ENCODE peak calls at places on chromosomes 13 and 19, in five cellular contexts. One of them, this sample, is unnamed.

GRCh38 chr19:35040826-35041547 is 534 bp upstream of the HPN start:
- DNase-seq in AG04450: no peak
- DNase-seq in HepG2: peak
- DNase-seq in A549: no peak
- DNase-seq in right lobe of liver: peak
- DNase-seq in this sample: no peak

GRCh38 chr13:99722931-99723330 is 221.7 kb downstream of the TM9SF2 start:
- DNase-seq in right lobe of liver: no peak
- DNase-seq in AG04450: no peak
- DNase-seq in HepG2: no peak
- DNase-seq in A549: no peak
- DNase-seq in this sample: no peak

GRCh38 chr19:34867631-34868030 is 59.1 kb upstream of the ZNF30 start:
- DNase-seq in right lobe of liver: no peak
- DNase-seq in A549: no peak
- DNase-seq in HepG2: no peak
- DNase-seq in AG04450: no peak
- DNase-seq in this sample: no peak

GRCh38 chr13:98979012-98979411 is 1.1 kb upstream of the DOCK9 start:
- DNase-seq in AG04450: no peak
- DNase-seq in HepG2: no peak
- DNase-seq in A549: no peak
- DNase-seq in right lobe of liver: no peak
- DNase-seq in this sample: no peak

GRCh38 chr19:36113895-36114762 is 546 bp downstream of the POLR2I start:
- DNase-seq in AG04450: no peak
- DNase-seq in A549: peak
- DNase-seq in right lobe of liver: no peak
- DNase-seq in HepG2: no peak
- DNase-seq in this sample: peak

GRCh38 chr13:20057963-20058362 is 99.4 kb downstream of the ZMYM2 start:
- DNase-seq in HepG2: no peak
- DNase-seq in AG04450: no peak
- DNase-seq in right lobe of liver: no peak
- DNase-seq in A549: no peak
- DNase-seq in this sample: no peak

GRCh38 chr13:77522444-77522843 is 13.1 kb upstream of the SCEL start:
- DNase-seq in AG04450: no peak
- DNase-seq in A549: no peak
- DNase-seq in right lobe of liver: no peak
- DNase-seq in HepG2: no peak
- DNase-seq in this sample: no peak

GRCh38 chr13:73922728-73923393 is 211.3 kb downstream of the KLF12 start:
- DNase-seq in HepG2: no peak
- DNase-seq in A549: no peak
- DNase-seq in right lobe of liver: no peak
- DNase-seq in AG04450: no peak
- DNase-seq in this sample: no peak

GRCh38 chr13:108943842-108944241 is 314.4 kb downstream of the MYO16 start:
- DNase-seq in A549: no peak
- DNase-seq in AG04450: no peak
- DNase-seq in HepG2: no peak
- DNase-seq in right lobe of liver: no peak
- DNase-seq in this sample: no peak

GRCh38 chr13:87524775-87525174 is 146.4 kb upstream of the SLITRK5 start:
- DNase-seq in HepG2: no peak
- DNase-seq in right lobe of liver: no peak
- DNase-seq in A549: no peak
- DNase-seq in AG04450: no peak
- DNase-seq in this sample: no peak

GRCh38 chr13:97844151-97844550 is 109.3 kb upstream of the IPO5 start:
- DNase-seq in AG04450: no peak
- DNase-seq in HepG2: no peak
- DNase-seq in right lobe of liver: no peak
- DNase-seq in A549: no peak
- DNase-seq in this sample: no peak

GRCh38 chr13:40518481-40518882 is 148.0 kb downstream of the FOXO1 start:
- DNase-seq in A549: no peak
- DNase-seq in AG04450: no peak
- DNase-seq in right lobe of liver: no peak
- DNase-seq in HepG2: no peak
- DNase-seq in this sample: no peak

GRCh38 chr13:92743992-92744391 is 482.6 kb upstream of the GPC6 start:
- DNase-seq in A549: no peak
- DNase-seq in right lobe of liver: no peak
- DNase-seq in AG04450: no peak
- DNase-seq in HepG2: no peak
- DNase-seq in this sample: no peak

GRCh38 chr13:65594255-65594654 is 1635.9 kb downstream of the PCDH9 start:
- DNase-seq in AG04450: peak
- DNase-seq in HepG2: no peak
- DNase-seq in A549: no peak
- DNase-seq in right lobe of liver: no peak
- DNase-seq in this sample: no peak

GRCh38 chr19:570315-570714 is 2.1 kb upstream of the BSG start:
- DNase-seq in AG04450: no peak
- DNase-seq in HepG2: no peak
- DNase-seq in A549: no peak
- DNase-seq in right lobe of liver: no peak
- DNase-seq in this sample: no peak

GRCh38 chr19:11279505-11280236 is 16.3 kb upstream of the TSPAN16 start:
- DNase-seq in A549: no peak
- DNase-seq in HepG2: no peak
- DNase-seq in right lobe of liver: no peak
- DNase-seq in AG04450: no peak
- DNase-seq in this sample: no peak

GRCh38 chr19:883661-884211 is 9.3 kb downstream of the MED16 start:
- DNase-seq in HepG2: no peak
- DNase-seq in AG04450: no peak
- DNase-seq in right lobe of liver: no peak
- DNase-seq in A549: no peak
- DNase-seq in this sample: no peak

GRCh38 chr19:54707932-54708331 is 16.3 kb upstream of the KIR3DL3 start:
- DNase-seq in AG04450: no peak
- DNase-seq in right lobe of liver: no peak
- DNase-seq in A549: no peak
- DNase-seq in HepG2: no peak
- DNase-seq in this sample: no peak

DNA sequence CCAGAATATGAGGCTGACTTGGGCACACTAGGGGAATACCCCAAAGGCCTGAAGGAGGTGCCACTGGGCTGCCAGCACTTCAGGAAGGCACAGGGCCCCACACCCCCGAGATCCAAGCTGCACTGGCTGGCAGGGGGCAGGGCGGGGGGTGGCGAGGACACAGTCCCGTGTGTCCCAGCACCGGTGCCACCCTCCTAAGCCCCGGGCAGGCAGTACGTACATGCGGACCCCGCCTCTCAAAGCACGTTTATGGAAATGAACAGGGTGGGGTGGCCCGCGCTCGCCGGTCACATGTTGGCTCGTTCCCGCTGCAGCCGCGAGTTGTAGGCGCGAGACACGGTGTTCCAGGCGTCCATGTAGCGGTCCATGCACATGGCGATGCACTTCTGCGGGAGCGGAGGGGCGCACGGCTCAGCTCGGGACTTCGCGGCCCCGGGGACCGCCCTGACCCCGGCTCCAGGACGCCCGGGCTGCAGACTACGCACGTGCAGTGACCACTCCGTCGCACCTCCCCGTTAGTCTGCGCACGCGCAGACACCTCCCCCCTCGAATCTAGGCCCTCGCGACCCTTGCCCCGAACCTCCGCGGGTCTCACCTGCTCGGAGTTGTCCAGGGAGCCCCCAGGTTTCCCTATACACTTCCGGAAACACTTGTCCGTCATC is 594 bp downstream of the TIMM13 start:
- DNase-seq in right lobe of liver: peak
- DNase-seq in A549: peak
- DNase-seq in AG04450: no peak
- DNase-seq in HepG2: peak
- DNase-seq in this sample: no peak
- H3K27ac ChIP-seq in right lobe of liver: peak
- H3K27ac ChIP-seq in A549: peak
- H3K27ac ChIP-seq in AG04450: peak
- H3K27ac ChIP-seq in HepG2: peak
- H3K27ac ChIP-seq in this sample: peak

DNA sequence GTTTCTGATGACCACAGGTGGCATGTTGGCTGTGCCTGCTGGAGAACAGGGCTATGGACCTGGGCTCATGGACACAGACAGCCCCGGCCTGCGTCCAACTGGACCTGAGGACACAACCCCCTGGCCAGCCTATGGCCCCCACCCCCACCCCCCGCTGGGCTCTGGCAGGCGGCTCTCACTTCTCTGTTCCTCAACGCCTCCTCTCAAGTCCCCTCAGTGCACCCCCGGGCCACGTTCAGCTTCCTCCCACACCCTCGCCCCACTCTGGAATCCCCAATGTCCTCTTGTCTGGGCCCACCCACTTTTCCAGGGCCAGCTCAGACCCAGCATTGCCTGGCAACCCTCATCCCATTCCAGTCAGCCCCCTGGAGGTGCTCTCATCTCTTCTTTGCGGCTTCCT is 130.2 kb upstream of the SPACA7 start:
- DNase-seq in A549: no peak
- DNase-seq in HepG2: no peak
- DNase-seq in right lobe of liver: no peak
- DNase-seq in AG04450: no peak
- DNase-seq in this sample: peak
- H3K27ac ChIP-seq in A549: no peak
- H3K27ac ChIP-seq in HepG2: no peak
- H3K27ac ChIP-seq in right lobe of liver: no peak
- H3K27ac ChIP-seq in AG04450: no peak
- H3K27ac ChIP-seq in this sample: no peak

GRCh38 chr19:40285353-40286234 is 449 bp upstream of the AKT2 start:
- DNase-seq in HepG2: peak
- DNase-seq in right lobe of liver: peak
- DNase-seq in A549: peak
- DNase-seq in AG04450: peak
- DNase-seq in this sample: peak

GRCh38 chr19:40284251-40284500 is 969 bp downstream of the AKT2 start:
- DNase-seq in right lobe of liver: no peak
- DNase-seq in HepG2: no peak
- DNase-seq in AG04450: no peak
- DNase-seq in A549: no peak
- DNase-seq in this sample: no peak

GRCh38 chr19:40284501-40285352 is at the start of gene AKT2:
- DNase-seq in HepG2: no peak
- DNase-seq in A549: no peak
- DNase-seq in right lobe of liver: no peak
- DNase-seq in AG04450: peak
- DNase-seq in this sample: no peak

GRCh38 chr19:40286235-40286530 is 1.0 kb upstream of the AKT2 start:
- DNase-seq in right lobe of liver: no peak
- DNase-seq in AG04450: no peak
- DNase-seq in HepG2: no peak
- DNase-seq in A549: no peak
- DNase-seq in this sample: no peak

DNA sequence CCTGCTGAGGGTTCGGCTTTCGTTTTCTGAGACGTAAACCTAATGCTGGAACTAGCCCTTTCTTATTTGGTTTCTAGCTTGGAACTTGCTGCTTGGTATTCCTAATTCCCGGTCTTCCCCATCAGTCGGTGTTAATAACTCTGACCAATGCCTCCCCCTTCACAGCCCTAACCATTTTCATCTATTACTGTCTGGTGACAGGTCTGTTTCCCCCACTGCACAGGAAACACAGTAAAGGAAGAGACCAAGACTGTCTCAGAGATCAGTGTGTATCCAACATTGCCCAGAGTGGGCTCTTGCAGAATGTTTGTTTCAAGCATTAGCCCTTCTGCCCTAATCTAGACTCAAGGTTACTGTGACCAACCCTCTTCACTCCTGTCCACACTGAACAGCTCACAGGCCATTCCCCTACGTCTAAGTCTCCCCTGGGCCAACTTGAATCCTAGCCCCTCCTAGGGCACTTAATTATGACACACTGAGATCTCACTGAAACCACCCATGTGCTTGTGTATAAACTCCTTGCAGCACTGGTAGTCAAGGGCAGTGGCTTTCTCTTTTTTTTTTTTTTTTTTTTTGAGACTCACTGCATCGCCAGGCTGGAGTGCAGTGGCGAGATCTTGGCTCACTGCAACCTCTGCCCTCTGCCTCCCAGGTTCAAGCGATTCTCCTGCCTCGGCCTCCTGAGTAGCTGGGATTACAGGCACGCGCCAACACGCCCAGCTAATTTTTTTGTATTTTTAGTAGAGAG is 1.7 kb upstream of the AKT2 start:
- DNase-seq in AG04450: no peak
- DNase-seq in right lobe of liver: no peak
- DNase-seq in A549: no peak
- DNase-seq in HepG2: no peak
- DNase-seq in this sample: no peak
- H3K27ac ChIP-seq in AG04450: peak
- H3K27ac ChIP-seq in right lobe of liver: no peak
- H3K27ac ChIP-seq in A549: peak
- H3K27ac ChIP-seq in HepG2: peak
- H3K27ac ChIP-seq in this sample: no peak

GRCh38 chr19:3042545-3043267 is 13.6 kb upstream of the TLE2 start:
- DNase-seq in HepG2: no peak
- DNase-seq in A549: no peak
- DNase-seq in AG04450: no peak
- DNase-seq in right lobe of liver: no peak
- DNase-seq in this sample: no peak
- H3K27ac ChIP-seq in HepG2: no peak
- H3K27ac ChIP-seq in A549: no peak
- H3K27ac ChIP-seq in AG04450: no peak
- H3K27ac ChIP-seq in right lobe of liver: no peak
- H3K27ac ChIP-seq in this sample: no peak

GRCh38 chr13:113532156-113532806 is 41.8 kb upstream of the DCUN1D2 start:
- DNase-seq in right lobe of liver: no peak
- DNase-seq in A549: no peak
- DNase-seq in HepG2: no peak
- DNase-seq in AG04450: no peak
- DNase-seq in this sample: no peak
- H3K27ac ChIP-seq in right lobe of liver: no peak
- H3K27ac ChIP-seq in A549: no peak
- H3K27ac ChIP-seq in HepG2: no peak
- H3K27ac ChIP-seq in AG04450: peak
- H3K27ac ChIP-seq in this sample: peak

DNA sequence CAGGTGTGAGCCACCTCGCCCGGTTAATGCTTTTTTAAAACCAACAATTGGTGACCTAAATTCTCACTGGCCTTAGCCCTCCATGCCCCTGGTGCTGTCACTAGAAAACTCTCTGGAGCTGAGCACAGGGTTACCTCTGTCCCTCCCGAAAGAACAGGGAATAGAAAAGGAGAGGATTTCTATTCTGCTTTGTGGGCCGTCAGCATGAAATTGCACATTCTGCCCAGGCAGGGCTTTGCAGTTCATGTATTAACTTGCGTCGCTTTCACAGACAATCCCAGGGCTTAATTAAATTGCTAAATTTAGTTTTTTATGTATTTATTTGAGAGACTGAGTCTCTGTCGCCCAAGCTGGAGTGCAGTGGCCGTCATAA is 583 bp upstream of the ZNF480 start:
- DNase-seq in HepG2: peak
- DNase-seq in right lobe of liver: no peak
- DNase-seq in A549: peak
- DNase-seq in AG04450: no peak
- DNase-seq in this sample: no peak
- H3K27ac ChIP-seq in HepG2: peak
- H3K27ac ChIP-seq in right lobe of liver: no peak
- H3K27ac ChIP-seq in A549: peak
- H3K27ac ChIP-seq in AG04450: peak
- H3K27ac ChIP-seq in this sample: peak